ENCODE peak calls at places on chromosome 19, in five cellular contexts. Z is GM12878, X is HCT116, D is HepG2, L is K562. U is an unnamed sample.

GRCh38 chr19:4369888-4370260 is 26.5 kb downstream of the MPND start:
- DNase-seq in D (no peak), X (no peak), Z (no peak), L (no peak), U (no peak)

GRCh38 chr19:48934837-48935236 is 1.3 kb downstream of the DHDH start:
- DNase-seq in D (peak), Z (no peak), X (no peak), L (no peak), U (no peak)

GRCh38 chr19:18469245-18470107 is 31.5 kb upstream of the ISYNA1 start:
- DNase-seq in L (peak), Z (no peak), X (peak), D (peak), U (peak)

GRCh38 chr19:48085904-48086864 is 24.4 kb downstream of the PLA2G4C start:
- DNase-seq in Z (no peak), D (no peak), L (no peak), X (no peak), U (no peak)

GRCh38 chr19:41298327-41298964 is 11.5 kb upstream of the CCDC97 start:
- DNase-seq in X (no peak), Z (no peak), D (no peak), L (no peak), U (no peak)

GRCh38 chr19:18274776-18275356 is 614 bp upstream of the IQCN start:
- DNase-seq in D (peak), Z (no peak), L (peak), X (no peak), U (peak)

GRCh38 chr19:44576843-44577565 is 36.4 kb upstream of the IGSF23 start:
- DNase-seq in Z (no peak), D (peak), X (peak), L (peak), U (peak)

GRCh38 chr19:35704218-35704617 is at the start of gene ZBTB32:
- DNase-seq in Z (no peak), L (peak), D (no peak), X (no peak), U (no peak)

GRCh38 chr19:42461700-42462324 is 19.1 kb upstream of the CXCL17 start:
- DNase-seq in X (no peak), Z (no peak), L (no peak), D (peak), U (no peak)

GRCh38 chr19:2266183-2266993 is 10.2 kb upstream of the JSRP1 start:
- DNase-seq in D (peak), Z (peak), X (no peak), L (peak), U (no peak)

GRCh38 chr19:45402469-45403070 is 2.3 kb downstream of the PPP1R13L start:
- DNase-seq in X (no peak), L (peak), D (no peak), Z (no peak), U (peak)

GRCh38 chr19:1063030-1063908 is 3.7 kb upstream of the ARHGAP45 start:
- DNase-seq in L (peak), X (peak), D (no peak), Z (no peak), U (no peak)

GRCh38 chr19:42199440-42200115 is 17.9 kb downstream of the DEDD2 start:
- DNase-seq in X (no peak), Z (peak), L (peak), D (no peak), U (no peak)

GRCh38 chr19:8641908-8642547 is 11.6 kb downstream of the NFILZ start:
- DNase-seq in X (peak), D (peak), Z (no peak), L (peak), U (peak)

GRCh38 chr19:33459220-33459619 is 62.4 kb downstream of the PEPD start:
- DNase-seq in L (no peak), Z (no peak), X (no peak), D (no peak), U (no peak)

GRCh38 chr19:50333737-50334617 is 4.8 kb upstream of the KCNC3 start:
- DNase-seq in X (no peak), D (no peak), L (peak), Z (no peak), U (peak)

GRCh38 chr19:54952591-54953344 is 5.4 kb upstream of the NLRP7 start:
- DNase-seq in L (no peak), Z (no peak), D (no peak), X (no peak), U (no peak)

GRCh38 chr19:45078390-45079062 is 534 bp upstream of the GEMIN7 start:
- DNase-seq in Z (no peak), D (no peak), X (no peak), L (no peak), U (no peak)

GRCh38 chr19:41694831-41695635 is 7.0 kb upstream of the CEACAM7 start:
- DNase-seq in X (no peak), L (no peak), D (no peak), Z (no peak), U (no peak)

GRCh38 chr19:953501-954271 is 27.9 kb downstream of the ARID3A start:
- DNase-seq in X (no peak), Z (no peak), D (no peak), L (no peak), U (no peak)

GRCh38 chr19:35868172-35868822 is at the start of gene APLP1:
- DNase-seq in Z (no peak), X (no peak), D (peak), L (peak), U (peak)

GRCh38 chr19:43482193-43482592 is 16.8 kb upstream of the LYPD3 start:
- DNase-seq in X (no peak), D (no peak), Z (no peak), L (no peak), U (no peak)

GRCh38 chr19:17220207-17220758 is 5.1 kb downstream of the USE1 start:
- DNase-seq in X (no peak), L (peak), D (no peak), Z (no peak), U (peak)

GRCh38 chr19:2231621-2232221 is 4.4 kb downstream of the PLEKHJ1 start:
- DNase-seq in Z (no peak), L (no peak), D (no peak), X (no peak), U (no peak)

GRCh38 chr19:6393074-6393981 is at the start of gene GTF2F1:
- DNase-seq in Z (peak), D (peak), L (peak), X (peak), U (peak)
- TF ChIP-seq POLR2A in Z (peak), D (peak), L (peak), X (peak), U (peak)

GRCh38 chr19:29724741-29725140 is 9.7 kb upstream of the C19orf12 start:
- DNase-seq in L (no peak), Z (no peak), D (no peak), X (no peak), U (no peak)
- TF ChIP-seq REST in L (no peak), Z (no peak), D (no peak), X (no peak), U (no peak)

GRCh38 chr19:46860846-46861690 is at the start of gene ARHGAP35:
- DNase-seq in Z (no peak), L (peak), D (no peak), X (no peak), U (peak)

GRCh38 chr19:46852830-46853229 is 2.2 kb upstream of the AP2S1 start:
- DNase-seq in X (no peak), D (no peak), Z (no peak), L (no peak), U (no peak)

GRCh38 chr19:46859637-46860124 is 1.1 kb upstream of the ARHGAP35 start:
- DNase-seq in D (peak), Z (no peak), L (peak), X (no peak), U (peak)

GRCh38 chr19:46860125-46860845 is 512 bp upstream of the ARHGAP35 start:
- DNase-seq in Z (peak), L (peak), D (peak), X (peak), U (peak)

GRCh38 chr19:46856062-46857022 is 4.5 kb upstream of the ARHGAP35 start:
- DNase-seq in X (peak), Z (peak), D (peak), L (peak), U (peak)
- TF ChIP-seq POLR2A in X (no peak), Z (no peak), D (no peak), L (no peak), U (no peak)

DNA sequence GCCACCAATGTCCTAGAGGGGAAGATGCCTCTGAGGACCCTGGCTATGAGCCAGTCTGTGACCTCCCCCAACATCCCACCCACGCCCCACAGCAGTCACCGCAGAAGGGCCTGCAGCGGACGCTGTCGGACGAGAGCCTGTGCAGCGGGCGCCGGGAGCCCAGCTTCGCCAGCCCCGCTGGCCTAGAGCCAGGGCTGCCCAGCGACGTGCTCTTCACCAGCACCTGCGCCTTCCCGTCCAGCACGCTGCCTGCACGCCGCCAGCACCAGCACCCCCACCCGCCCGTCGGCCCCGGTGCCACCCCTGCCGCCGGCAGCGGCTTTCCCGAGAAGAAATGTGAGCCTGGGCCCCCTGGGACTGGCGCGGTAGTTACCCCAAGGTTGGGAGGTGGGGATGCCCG is 30.6 kb downstream of the DPF1 start:
- DNase-seq in Z (no peak), D (no peak), X (no peak), L (no peak), U (no peak)
- TF ChIP-seq REST in Z (no peak), D (no peak), X (no peak), L (no peak), U (no peak)

GRCh38 chr19:12333162-12334159 is at the start of gene ZNF563:
- DNase-seq in X (no peak), Z (peak), L (peak), D (peak), U (no peak)
- TF ChIP-seq POLR2A in X (no peak), Z (peak), L (peak), D (peak), U (no peak)

U was measured in A549.